ENCODE peak calls at places on chromosomes 5 and 9, in seven cellular contexts. F is uterus; L is GM12865; A is CD8-positive, alpha-beta T cell; T is DND-41; X is foreskin fibroblast; D is stomach. S is an unnamed sample.

GRCh38 chr5:32501623-32502022 is 57.1 kb upstream of the ZFR start:
- DNase-seq in F (no peak), L (no peak), A (no peak), T (no peak), X (no peak), D (no peak), S (no peak)

GRCh38 chr9:33103381-33104110 is 27.1 kb upstream of the SMU1 start:
- DNase-seq in F (no peak), L (no peak), A (peak), T (no peak), X (no peak), D (no peak), S (no peak)

GRCh38 chr9:124268248-124268647 is 10.5 kb downstream of the NEK6 start:
- DNase-seq in F (no peak), L (no peak), A (no peak), T (no peak), X (no peak), D (no peak), S (no peak)

GRCh38 chr5:43497311-43498104 is 13.8 kb upstream of the TMEM267 start:
- DNase-seq in F (no peak), L (no peak), A (no peak), T (no peak), X (no peak), D (no peak), S (no peak)

GRCh38 chr9:92501671-92502393 is 19.5 kb upstream of the ASPN start:
- DNase-seq in F (peak), L (peak), A (no peak), T (no peak), X (peak), D (peak), S (no peak)

GRCh38 chr5:83895860-83896259 is 175.2 kb upstream of the HAPLN1 start:
- DNase-seq in F (no peak), L (no peak), A (no peak), T (no peak), X (no peak), D (no peak), S (no peak)

GRCh38 chr5:62477801-62478200 is 65.2 kb downstream of the IPO11 start:
- DNase-seq in F (no peak), L (no peak), A (no peak), T (no peak), X (peak), D (no peak), S (no peak)

GRCh38 chr9:124216474-124217176 is 41.1 kb upstream of the NEK6 start:
- DNase-seq in F (no peak), L (peak), A (peak), T (peak), X (no peak), D (peak), S (no peak)

GRCh38 chr9:7234144-7234543 is 476.4 kb downstream of the KDM4C start:
- DNase-seq in F (no peak), L (peak), A (no peak), T (peak), X (no peak), D (no peak), S (no peak)

GRCh38 chr5:41716382-41716781 is 153.8 kb downstream of the OXCT1 start:
- DNase-seq in F (no peak), L (no peak), A (no peak), T (no peak), X (no peak), D (no peak), S (no peak)

GRCh38 chr5:107954254-107954653 is 283.5 kb upstream of the EFNA5 start:
- DNase-seq in F (no peak), L (no peak), A (no peak), T (no peak), X (no peak), D (no peak), S (no peak)

GRCh38 chr5:108876451-108876850 is 128.8 kb downstream of the FER start:
- DNase-seq in F (no peak), L (no peak), A (no peak), T (no peak), X (no peak), D (no peak), S (no peak)

GRCh38 chr5:13987843-13988464 is 43.5 kb upstream of the DNAH5 start:
- DNase-seq in F (peak), L (peak), A (no peak), T (no peak), X (peak), D (peak), S (no peak)
- TF ChIP-seq CTCF in F (peak), L (peak), A (no peak), T (peak), X (peak), D (peak), S (peak)

GRCh38 chr9:89383721-89384300 is 65.5 kb downstream of the SECISBP2 start:
- DNase-seq in F (no peak), L (no peak), A (no peak), T (no peak), X (no peak), D (no peak), S (no peak)

GRCh38 chr9:89383030-89383720 is 64.9 kb downstream of the SECISBP2 start:
- DNase-seq in F (no peak), L (no peak), A (no peak), T (no peak), X (no peak), D (no peak), S (no peak)

GRCh38 chr9:89386797-89387196 is 68.5 kb downstream of the SECISBP2 start:
- DNase-seq in F (no peak), L (no peak), A (no peak), T (no peak), X (no peak), D (peak), S (no peak)

GRCh38 chr9:89386206-89386605 is 67.9 kb downstream of the SECISBP2 start:
- DNase-seq in F (no peak), L (no peak), A (no peak), T (no peak), X (no peak), D (no peak), S (no peak)

GRCh38 chr9:89384783-89385182 is 66.5 kb downstream of the SECISBP2 start:
- DNase-seq in F (no peak), L (no peak), A (no peak), T (no peak), X (no peak), D (no peak), S (no peak)
- TF ChIP-seq CTCF in F (no peak), L (no peak), A (no peak), T (no peak), X (no peak), D (no peak), S (no peak)

GRCh38 chr5:150613991-150614650 is 26.3 kb upstream of the SYNPO start:
- DNase-seq in F (no peak), L (no peak), A (no peak), T (no peak), X (no peak), D (no peak), S (no peak)
- TF ChIP-seq CTCF in F (no peak), L (peak), A (no peak), T (peak), X (no peak), D (no peak), S (no peak)

GRCh38 chr5:129356846-129357245 is 103.3 kb upstream of the ADAMTS19 start:
- DNase-seq in F (no peak), L (no peak), A (no peak), T (no peak), X (peak), D (no peak), S (no peak)

GRCh38 chr5:129358069-129358468 is 102.0 kb upstream of the ADAMTS19 start:
- DNase-seq in F (no peak), L (no peak), A (no peak), T (no peak), X (no peak), D (no peak), S (no peak)

GRCh38 chr5:129359450-129359849 is 100.6 kb upstream of the ADAMTS19 start:
- DNase-seq in F (no peak), L (no peak), A (no peak), T (no peak), X (no peak), D (no peak), S (no peak)

GRCh38 chr5:129363991-129364390 is 96.1 kb upstream of the ADAMTS19 start:
- DNase-seq in F (no peak), L (no peak), A (no peak), T (no peak), X (no peak), D (no peak), S (no peak)

DNA sequence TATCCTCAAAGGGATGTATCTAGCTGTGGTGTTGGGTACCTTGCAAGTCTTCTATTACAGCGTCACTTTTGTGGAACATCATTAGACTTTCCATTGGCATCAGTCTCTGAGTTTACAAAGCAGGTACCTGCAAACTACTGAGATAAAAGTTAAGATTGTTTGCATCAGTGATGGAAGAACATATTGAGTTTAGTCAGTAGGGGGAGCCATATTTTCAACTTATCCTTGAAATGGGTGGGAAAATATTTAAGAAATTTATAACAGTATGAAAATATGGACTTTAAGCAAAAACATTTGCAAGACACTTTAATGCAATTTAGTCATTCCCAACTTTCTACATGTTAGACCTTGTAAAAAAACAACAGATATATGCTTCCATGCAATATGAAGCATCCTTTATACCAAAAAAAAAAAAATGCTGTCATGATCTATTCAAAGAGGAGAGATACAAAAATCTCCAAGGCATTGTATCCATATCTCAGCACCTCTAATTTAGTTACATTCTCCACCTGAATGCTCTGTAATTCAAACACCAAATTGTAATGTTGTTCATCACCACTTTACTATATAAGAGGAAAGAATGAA is 98.6 kb upstream of the ADAMTS19 start:
- DNase-seq in F (no peak), L (peak), A (no peak), T (no peak), X (peak), D (no peak), S (no peak)
- TF ChIP-seq CTCF in F (no peak), L (peak), A (no peak), T (peak), X (peak), D (no peak), S (peak)